ENCODE peak calls at places on chromosomes 6 and 20, in seven cellular contexts. K is fibroblast of mammary gland, M is progenitor cell of endocrine pancreas, B is endothelial cell, Z is cardiac fibroblast, F is spleen, D is foreskin fibroblast. T is an unnamed sample.

GRCh38 chr6:132937466-132937906 is 123.1 kb downstream of the RPS12 start:
- DNase-seq in K (peak), M (peak), B (peak), Z (peak), F (no peak), D (no peak), T (peak)

GRCh38 chr6:129215916-129216525 is 333.1 kb downstream of the LAMA2 start:
- DNase-seq in K (no peak), M (no peak), B (no peak), Z (no peak), F (no peak), D (no peak), T (no peak)

GRCh38 chr20:44615169-44615791 is 32.9 kb downstream of the PKIG start:
- DNase-seq in K (peak), M (no peak), B (no peak), Z (peak), F (peak), D (no peak), T (no peak)

GRCh38 chr20:45467861-45468260 is 1.7 kb upstream of the WFDC2 start:
- DNase-seq in K (no peak), M (no peak), B (no peak), Z (no peak), F (no peak), D (no peak), T (no peak)

GRCh38 chr6:136525586-136526195 is 24.5 kb downstream of the MAP7 start:
- DNase-seq in K (no peak), M (no peak), B (no peak), Z (no peak), F (no peak), D (no peak), T (no peak)

GRCh38 chr6:19538086-19538485 is 299.1 kb upstream of the ID4 start:
- DNase-seq in K (no peak), M (peak), B (no peak), Z (no peak), F (no peak), D (no peak), T (no peak)

GRCh38 chr6:33277663-33278391 is 904 bp downstream of the B3GALT4 start:
- DNase-seq in K (no peak), M (no peak), B (peak), Z (no peak), F (peak), D (no peak), T (no peak)

GRCh38 chr6:48777411-48777810 is 666.4 kb upstream of the PTCHD4 start:
- DNase-seq in K (no peak), M (no peak), B (no peak), Z (no peak), F (no peak), D (no peak), T (no peak)

GRCh38 chr20:58647162-58647813 is 3.8 kb upstream of the STX16 start:
- DNase-seq in K (no peak), M (no peak), B (no peak), Z (no peak), F (no peak), D (no peak), T (no peak)
- TF ChIP-seq CTCF in K (no peak), M (no peak), B (no peak), Z (no peak), F (no peak), D (no peak), T (no peak)

DNA sequence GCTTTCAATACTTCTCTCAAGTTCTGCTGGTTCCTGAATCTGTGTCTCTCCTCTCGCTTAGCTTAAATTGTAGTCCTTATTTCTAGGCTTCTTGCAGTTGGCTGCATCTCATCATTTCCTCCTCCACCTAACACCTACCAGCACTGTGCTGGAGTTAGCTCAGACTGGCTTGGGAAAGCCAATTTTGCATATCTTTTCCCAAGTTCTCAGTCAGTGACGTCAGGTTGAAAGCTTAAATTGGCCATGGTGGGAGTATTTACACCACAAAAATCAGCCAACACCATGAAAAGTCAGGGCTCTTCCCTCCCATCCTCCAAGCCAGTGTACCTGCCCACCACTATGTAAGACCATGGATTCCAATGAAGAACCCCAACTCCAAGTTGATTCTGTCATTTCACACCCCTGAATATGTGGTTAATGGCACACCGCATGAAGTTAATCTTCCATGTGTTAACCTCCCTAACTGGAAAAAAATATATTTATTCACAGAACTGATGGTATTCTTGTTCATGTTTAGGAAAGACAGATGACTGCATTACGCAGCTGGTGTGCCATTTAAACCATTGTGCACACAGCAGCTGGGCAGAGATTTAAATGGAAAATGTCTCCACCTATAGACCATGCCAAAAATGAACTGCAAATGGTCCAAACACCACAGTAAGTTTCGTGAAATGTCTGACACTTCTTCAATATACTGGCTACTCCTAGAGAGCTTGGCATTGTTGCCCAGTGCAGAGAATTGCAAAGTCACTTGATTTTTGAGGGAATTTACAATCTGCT is 274.1 kb upstream of the MAP3K7 start:
- DNase-seq in K (peak), M (no peak), B (no peak), Z (no peak), F (no peak), D (no peak), T (no peak)
- TF ChIP-seq CTCF in K (no peak), M (peak), B (no peak), Z (no peak), F (no peak), D (no peak), T (no peak)

GRCh38 chr6:56995347-56995746 is 40.4 kb downstream of the BEND6 start:
- DNase-seq in K (no peak), M (no peak), B (no peak), Z (no peak), F (no peak), D (no peak), T (no peak)
- TF ChIP-seq CTCF in K (no peak), M (no peak), B (no peak), Z (no peak), F (no peak), D (no peak), T (no peak)

GRCh38 chr6:90295854-90296345 is 743 bp downstream of the BACH2 start:
- DNase-seq in K (peak), M (peak), B (peak), Z (peak), F (peak), D (peak), T (peak)
- TF ChIP-seq CTCF in K (no peak), M (no peak), B (no peak), Z (no peak), F (no peak), D (no peak), T (peak)

DNA sequence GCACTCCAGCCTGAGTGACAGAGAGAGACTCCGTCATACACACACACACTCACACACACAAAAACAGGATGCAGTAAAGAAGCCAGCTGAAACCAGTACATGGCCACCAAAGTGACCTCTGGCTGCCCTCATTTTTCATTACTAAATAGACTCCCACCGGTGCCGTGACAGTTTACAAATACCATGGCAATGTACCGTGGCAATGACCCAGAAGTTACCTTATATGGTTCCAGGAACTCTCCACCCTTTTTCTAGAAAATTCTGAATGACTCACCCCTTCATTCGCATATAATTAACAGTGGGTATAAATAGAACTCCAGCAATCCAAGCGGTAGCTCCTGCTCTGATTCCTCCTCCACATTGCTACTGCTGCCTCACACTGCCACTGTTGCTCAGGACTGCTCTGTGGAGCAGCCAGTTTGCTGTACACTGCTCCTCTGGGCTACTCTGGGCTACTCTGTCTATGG is 57.7 kb downstream of the SNX5 start:
- DNase-seq in K (peak), M (no peak), B (no peak), Z (peak), F (no peak), D (peak), T (no peak)
- TF ChIP-seq CTCF in K (peak), M (no peak), B (no peak), Z (peak), F (no peak), D (no peak), T (no peak)

DNA sequence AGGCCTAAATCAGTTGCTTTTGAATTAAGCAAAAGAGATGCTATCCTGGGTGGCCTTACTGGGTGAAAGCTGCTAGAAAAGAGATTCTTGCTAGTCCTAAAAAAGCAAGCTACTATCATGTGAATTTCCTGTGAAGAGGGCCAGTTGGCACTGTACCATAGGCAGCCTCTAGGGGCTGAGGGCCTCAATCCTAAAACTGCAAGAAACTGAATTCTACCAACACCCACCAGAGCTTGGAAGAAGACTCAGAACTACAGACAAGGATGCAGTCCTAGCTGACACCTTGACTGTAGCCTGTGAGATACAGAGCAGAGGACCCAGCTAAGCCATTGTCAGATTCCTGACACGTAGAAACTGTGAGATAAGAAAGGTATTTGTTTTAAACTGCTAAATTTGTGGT is 24.5 kb downstream of the CLIC5 start:
- DNase-seq in K (no peak), M (no peak), B (no peak), Z (peak), F (no peak), D (no peak), T (no peak)
- TF ChIP-seq CTCF in K (no peak), M (peak), B (peak), Z (no peak), F (no peak), D (no peak), T (peak)

DNA sequence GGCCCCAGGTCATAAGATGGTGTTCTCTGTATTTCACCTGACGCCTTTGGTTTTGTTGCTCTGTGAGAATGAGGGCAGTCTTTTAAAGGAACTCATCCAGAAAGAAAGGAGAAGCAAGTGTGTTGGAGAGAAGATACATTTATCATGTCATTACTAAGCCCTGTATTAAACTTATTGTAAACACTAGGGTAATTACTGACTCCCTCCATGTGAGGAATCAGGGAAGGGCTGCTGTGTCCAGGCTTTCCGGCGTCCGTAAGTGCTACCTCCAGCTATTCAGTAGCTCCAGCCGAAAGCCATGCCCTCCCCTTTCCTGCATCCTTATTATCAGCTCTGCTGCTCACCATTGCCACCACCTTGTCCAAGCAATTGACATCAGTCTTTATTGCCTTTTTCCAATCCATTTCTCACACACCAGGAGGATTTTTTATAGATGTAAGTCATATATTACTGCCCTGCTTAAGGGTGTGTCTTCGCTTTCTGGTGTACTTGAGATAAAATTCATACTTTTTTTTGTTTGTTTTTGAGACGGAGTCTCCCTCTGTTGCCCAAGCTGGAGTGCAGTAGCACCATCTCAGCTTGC is 94.7 kb downstream of the RPP40 start:
- DNase-seq in K (no peak), M (no peak), B (no peak), Z (no peak), F (no peak), D (no peak), T (no peak)
- TF ChIP-seq CTCF in K (no peak), M (no peak), B (no peak), Z (no peak), F (no peak), D (no peak), T (no peak)

DNA sequence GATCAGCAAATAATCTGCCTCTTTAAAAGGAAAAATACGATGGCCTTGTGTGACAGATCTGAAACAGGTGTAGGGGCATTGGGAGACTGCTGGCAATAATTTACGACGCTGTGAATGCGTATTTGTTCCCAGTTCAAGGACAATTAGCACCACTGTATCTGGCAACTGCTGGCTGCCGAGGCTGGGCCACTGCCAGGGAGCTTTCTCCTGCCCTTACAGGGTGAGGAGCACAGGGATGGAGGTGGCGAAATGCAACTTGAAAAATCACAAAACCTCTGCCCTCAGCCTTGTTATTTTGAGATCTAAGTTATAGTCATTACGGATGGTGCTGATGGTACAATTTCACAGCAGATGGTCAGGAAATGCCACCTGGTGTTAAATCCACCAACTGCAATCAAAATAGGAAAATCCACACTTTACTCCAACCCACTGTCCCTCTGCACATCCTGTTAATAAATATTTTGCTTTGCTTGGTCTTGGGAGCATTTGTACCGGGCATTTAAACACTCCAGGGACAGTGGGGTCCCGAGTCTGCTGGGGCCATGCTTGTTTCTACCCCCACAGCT is 6.4 kb downstream of the MYLK4 start:
- DNase-seq in K (no peak), M (no peak), B (no peak), Z (peak), F (no peak), D (no peak), T (no peak)
- TF ChIP-seq CTCF in K (peak), M (peak), B (no peak), Z (peak), F (no peak), D (peak), T (peak)

DNA sequence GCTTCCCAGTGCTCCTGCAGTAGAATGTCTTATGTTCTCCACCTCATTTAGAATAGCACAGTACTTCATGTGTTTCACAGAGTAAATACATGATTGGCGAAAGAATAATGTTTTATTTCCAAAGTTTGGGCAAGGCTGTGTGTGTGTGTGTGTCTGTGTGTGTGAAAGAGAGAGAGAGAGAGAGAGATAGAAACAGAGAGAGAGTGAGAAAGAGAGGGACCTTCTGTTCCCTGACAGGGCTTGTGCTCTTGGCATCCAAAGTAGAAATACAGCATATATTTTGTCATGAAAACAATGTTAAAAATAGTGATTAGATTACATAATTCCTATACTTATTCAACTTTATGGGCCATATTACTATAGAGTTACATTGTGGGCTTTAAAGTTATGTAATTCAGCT is 201.2 kb downstream of the KIF6 start:
- DNase-seq in K (no peak), M (no peak), B (no peak), Z (no peak), F (no peak), D (no peak), T (no peak)
- TF ChIP-seq CTCF in K (no peak), M (no peak), B (no peak), Z (no peak), F (no peak), D (no peak), T (no peak)

GRCh38 chr20:36384022-36384619 is 78.0 kb downstream of the DLGAP4 start:
- DNase-seq in K (peak), M (peak), B (peak), Z (peak), F (no peak), D (no peak), T (no peak)
- TF ChIP-seq CTCF in K (peak), M (peak), B (no peak), Z (peak), F (no peak), D (no peak), T (no peak)

T was measured in glutamatergic neuron.